ENCODE peak calls at places on chromosomes 7 and 10, in five cellular contexts. T is suprapubic skin, L is GM12878, N is esophagus squamous epithelium, D is body of pancreas. E is an unnamed sample. For H3K4me1, the result is how much of the 10 kb centered on the place peaks cover.

GRCh38 chr10:28704771-28705170 is 27.4 kb downstream of the BAMBI start:
- DNase-seq in N (no peak), T (no peak), L (no peak), D (no peak), E (no peak)

GRCh38 chr7:70836279-70836678 is 295.7 kb upstream of the GALNT17 start:
- DNase-seq in N (no peak), L (no peak), D (no peak), T (no peak), E (no peak)

GRCh38 chr7:31133497-31133896 is 81.4 kb downstream of the ADCYAP1R1 start:
- DNase-seq in T (no peak), L (no peak), N (no peak), D (no peak), E (no peak)

GRCh38 chr7:93894426-93894825 is 3.9 kb upstream of the TFPI2 start:
- DNase-seq in D (no peak), T (no peak), N (no peak), L (no peak), E (no peak)

GRCh38 chr7:135143874-135144668 is 3.8 kb upstream of the TMEM140 start:
- DNase-seq in N (no peak), L (no peak), D (no peak), T (no peak), E (no peak)

GRCh38 chr7:81960026-81960425 is 190.2 kb upstream of the HGF start:
- DNase-seq in N (no peak), D (no peak), L (no peak), T (no peak), E (no peak)

GRCh38 chr10:76444034-76444800 is 1012.8 kb downstream of the LRMDA start:
- DNase-seq in N (no peak), L (no peak), D (no peak), T (peak), E (no peak)

GRCh38 chr10:59470570-59470969 is 108.2 kb upstream of the FAM13C start:
- DNase-seq in T (no peak), N (no peak), D (no peak), L (no peak), E (no peak)

GRCh38 chr7:7706556-7706955 is 11.9 kb downstream of the RPA3 start:
- DNase-seq in N (no peak), T (no peak), L (peak), D (no peak), E (no peak)

GRCh38 chr7:151081170-151082101 is 827 bp upstream of the FASTK start:
- DNase-seq in D (no peak), L (no peak), T (peak), N (no peak), E (peak)

GRCh38 chr7:101728128-101728527 is 89.3 kb upstream of the CUX1 start:
- DNase-seq in L (no peak), T (no peak), N (no peak), D (no peak), E (no peak)

GRCh38 chr7:34190299-34190698 is 285.0 kb downstream of the BMPER start:
- DNase-seq in N (no peak), T (no peak), L (no peak), D (no peak), E (no peak)

GRCh38 chr10:121988361-121989324 is at the start of gene TACC2:
- DNase-seq in L (no peak), N (no peak), T (no peak), D (no peak), E (no peak)

GRCh38 chr7:156105337-156106106 is 293.3 kb upstream of the SHH start:
- DNase-seq in L (no peak), N (no peak), T (no peak), D (no peak), E (peak)

GRCh38 chr10:43057831-43058340 is 19.0 kb upstream of the RET start:
- DNase-seq in D (no peak), T (no peak), L (no peak), N (no peak), E (no peak)

GRCh38 chr7:2613926-2614613 is 17.7 kb upstream of the TTYH3 start:
- DNase-seq in D (peak), T (no peak), L (no peak), N (no peak), E (peak)

GRCh38 chr7:44911911-44912310 is 26.6 kb upstream of the PURB start:
- DNase-seq in N (no peak), L (no peak), T (no peak), D (no peak), E (no peak)

GRCh38 chr10:72509206-72509799 is 116.6 kb downstream of the MICU1 start:
- DNase-seq in L (no peak), T (no peak), N (no peak), D (no peak), E (no peak)

GRCh38 chr10:519055-519715 is 170.3 kb downstream of the DIP2C start:
- DNase-seq in D (no peak), L (no peak), N (no peak), T (no peak), E (no peak)

GRCh38 chr10:68463365-68464093 is 8.2 kb downstream of the DNA2 start:
- DNase-seq in D (no peak), N (no peak), T (no peak), L (no peak), E (no peak)

GRCh38 chr10:131844546-131845084 is 56.2 kb upstream of the PPP2R2D start:
- DNase-seq in D (no peak), T (no peak), N (no peak), L (no peak), E (no peak)

GRCh38 chr10:53406532-53406931 is 633.9 kb upstream of the MBL2 start:
- DNase-seq in D (no peak), N (no peak), T (no peak), L (no peak), E (no peak)

GRCh38 chr7:46940178-46940577 is 641.7 kb downstream of the TNS3 start:
- DNase-seq in L (no peak), N (no peak), T (no peak), D (no peak), E (no peak)

GRCh38 chr10:60572511-60573194 is 183.0 kb upstream of the ANK3 start:
- DNase-seq in N (no peak), T (no peak), L (no peak), D (peak), E (peak)

GRCh38 chr10:79482721-79483120 is 29.6 kb upstream of the EIF5AL1 start:
- DNase-seq in N (no peak), T (no peak), D (no peak), L (no peak), E (no peak)

GRCh38 chr7:16504019-16504418 is 22.6 kb upstream of the LRRC72 start:
- DNase-seq in L (no peak), T (no peak), N (no peak), D (no peak), E (no peak)

GRCh38 chr7:143361552-143362125 is 874 bp downstream of the FAM131B start:
- DNase-seq in D (no peak), N (no peak), T (no peak), L (no peak), E (no peak)
- TF ChIP-seq POLR2A in D (no peak), N (no peak), T (no peak), L (no peak), E (no peak)

DNA sequence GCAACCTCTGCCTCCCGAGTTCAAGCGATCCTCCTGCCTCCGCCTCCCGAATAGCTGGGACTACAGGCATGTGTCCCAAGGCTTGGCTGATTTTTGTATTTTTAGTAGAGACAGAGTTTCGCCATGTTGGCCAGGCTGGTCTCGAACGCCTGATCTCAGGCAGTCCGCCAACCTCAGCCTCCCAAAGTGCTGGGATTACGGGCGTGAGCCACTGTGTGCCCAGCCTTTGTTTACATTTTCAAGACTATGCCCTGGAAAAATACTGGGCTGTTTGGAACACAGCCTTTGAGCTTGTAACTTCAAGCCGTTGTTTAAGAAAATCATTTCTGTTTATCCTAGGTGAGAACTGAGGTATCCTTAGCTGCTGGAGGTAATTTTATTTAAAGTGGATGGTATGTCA is 1.9 kb downstream of the ZKSCAN1 start:
- DNase-seq in D (peak), N (no peak), T (no peak), L (no peak), E (no peak)
- H3K4me1 ChIP-seq in D (half or more), N (under half), T (half or more), L (under half), E (under half)

DNA sequence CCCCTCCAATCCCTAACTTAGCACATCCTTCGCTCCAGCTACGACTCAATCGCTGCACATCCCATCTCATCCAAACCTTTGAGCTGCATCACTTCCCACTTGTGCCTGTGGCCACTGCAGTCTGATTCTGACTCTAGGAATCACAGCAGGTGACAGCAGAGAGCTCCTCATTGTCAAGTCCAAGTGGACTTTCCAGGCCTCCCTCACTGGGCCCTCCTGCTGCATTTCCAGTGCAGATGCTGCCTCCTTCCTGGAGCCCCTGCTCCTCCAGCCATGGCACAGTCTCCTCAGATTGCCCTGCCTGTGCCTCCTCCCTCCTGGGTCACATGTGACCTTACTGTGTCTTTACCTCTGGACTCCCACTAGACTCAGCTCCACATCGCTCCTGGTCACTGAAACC is 157.3 kb downstream of the USP6NL start:
- DNase-seq in N (no peak), D (no peak), L (no peak), T (no peak), E (no peak)
- TF ChIP-seq POLR2A in N (no peak), D (no peak), L (peak), T (no peak), E (no peak)

GRCh38 chr10:119283387-119283786 is 76.0 kb downstream of the GRK5 start:
- DNase-seq in T (no peak), L (no peak), N (no peak), D (no peak), E (no peak)
- H3K4me1 ChIP-seq in T (half or more), L (under half), N (under half), D (under half), E (half or more)

GRCh38 chr10:100995171-100995570 is 4.4 kb upstream of the LZTS2 start:
- DNase-seq in T (no peak), L (no peak), D (no peak), N (no peak), E (no peak)

GRCh38 chr10:100998991-100999741 is 442 bp upstream of the LZTS2 start:
- DNase-seq in N (no peak), D (peak), T (peak), L (no peak), E (peak)

GRCh38 chr10:100997364-100998182 is 2.0 kb upstream of the LZTS2 start:
- DNase-seq in N (no peak), T (peak), L (no peak), D (peak), E (peak)

GRCh38 chr10:100998183-100998990 is 1.2 kb upstream of the LZTS2 start:
- DNase-seq in L (no peak), D (peak), T (peak), N (no peak), E (peak)

GRCh38 chr10:100996678-100997363 is 2.8 kb upstream of the LZTS2 start:
- DNase-seq in N (no peak), D (peak), L (no peak), T (no peak), E (peak)
- TF ChIP-seq POLR2A in N (no peak), D (no peak), L (peak), T (no peak), E (peak)

E was measured in thyroid gland.